ENCODE peak calls at places on chromosomes 1 and 21, in eight cellular contexts. R is nephron progenitor cell; P is activated naive CD8-positive, alpha-beta T cell treated with anti-CD3 and anti-CD28 coated beads, Interleukin-2, amount 50 U/mL, for 24 hours; T is epithelial cell of proximal tubule; A is pancreas; E is NCI-H774; I is left ventricle myocardium superior; C is activated T-cell treated with anti-CD3 and anti-CD28 coated beads, Interleukin-2, amount 50 U/mL, for 72 hours. O is an unnamed sample.

GRCh38 chr1:87017994-87018672 is 103.7 kb downstream of the HS2ST1 start:
- DNase-seq in R (no peak), T (no peak), C (no peak), I (no peak), E (peak; percentile 7), P (no peak), A (no peak), O (no peak)

GRCh38 chr1:223242382-223242955 is 99.4 kb upstream of the TLR5 start:
- DNase-seq in I (no peak), R (no peak), E (no peak), A (no peak), T (no peak), C (no peak), P (no peak), O (no peak)

GRCh38 chr1:33349081-33349759 is 28.3 kb upstream of the A3GALT2 start:
- DNase-seq in E (peak; percentile 74), R (peak; percentile 68), I (peak; percentile 76), A (peak; percentile 85), T (no peak), C (peak; percentile 60), P (peak; percentile 41), O (peak; percentile 51)

GRCh38 chr1:9909222-9910046 is 635 bp downstream of the CTNNBIP1 start:
- DNase-seq in T (no peak), R (peak; percentile 32), I (peak; percentile 60), P (peak; percentile 53), A (peak; percentile 83), C (peak; percentile 67), E (no peak), O (no peak)

GRCh38 chr1:230919201-230919600 is 50.9 kb upstream of the C1orf198 start:
- DNase-seq in R (no peak), E (no peak), A (no peak), C (no peak), T (no peak), P (no peak), I (no peak), O (no peak)

GRCh38 chr1:143691400-143691891 is 280.3 kb downstream of the FAM72C start:
- DNase-seq in E (peak; percentile 0), A (no peak), C (no peak), R (no peak), I (no peak), P (no peak), T (no peak), O (no peak)

GRCh38 chr1:207848234-207848633 is 62.7 kb downstream of the CD34 start:
- DNase-seq in A (no peak), I (peak; percentile 72), T (no peak), P (peak; percentile 60), C (peak; percentile 49), R (no peak), E (peak; percentile 35), O (peak; percentile 28)

GRCh38 chr1:42940851-42941639 is 17.6 kb downstream of the SLC2A1 start:
- DNase-seq in T (peak; percentile 94), A (no peak), R (no peak), C (no peak), P (no peak), E (no peak), I (no peak), O (no peak)

GRCh38 chr21:46205766-46206162 is 21.5 kb upstream of the SPATC1L start:
- DNase-seq in R (no peak), T (no peak), E (no peak), A (peak; percentile 27), C (no peak), P (no peak), I (no peak), O (no peak)

GRCh38 chr1:55213885-55214213 is 1.3 kb downstream of the USP24 start:
- DNase-seq in E (no peak), T (no peak), P (peak; percentile 43), I (no peak), A (no peak), R (peak; percentile 27), C (no peak), O (no peak)

GRCh38 chr1:20343149-20343936 is 52.7 kb downstream of the VWA5B1 start:
- DNase-seq in C (no peak), I (peak; percentile 58), A (peak; percentile 52), R (peak; percentile 93), T (no peak), P (no peak), E (no peak), O (peak; percentile 73)